ENCODE peak calls at places on chromosomes 7 and 10, in five cellular contexts. I, Y, R, Z and D are unnamed samples.

GRCh38 chr7:142030294-142030693 is 34.6 kb downstream of the MGAM start:
- DNase-seq in Y (no peak), Z (no peak), I (no peak), R (no peak), D (no peak)

GRCh38 chr7:45003789-45004188 is 3.8 kb downstream of the CCM2 start:
- DNase-seq in Y (no peak), R (no peak), I (no peak), Z (no peak), D (no peak)

GRCh38 chr7:138935438-138936079 is 45.6 kb downstream of the KIAA1549 start:
- DNase-seq in I (peak), R (peak), Y (no peak), Z (peak), D (no peak)

GRCh38 chr10:118568327-118568848 is 27.1 kb downstream of the PRLHR start:
- DNase-seq in Z (peak), R (peak), Y (peak), I (peak), D (no peak)

GRCh38 chr10:70761727-70762350 is 23.3 kb downstream of the TBATA start:
- DNase-seq in R (no peak), Z (no peak), Y (no peak), I (no peak), D (no peak)

GRCh38 chr7:14507617-14508016 is 394.9 kb downstream of the DGKB start:
- DNase-seq in Y (no peak), R (no peak), I (no peak), Z (no peak), D (no peak)

GRCh38 chr7:3404490-3404889 is 103.4 kb downstream of the SDK1 start:
- DNase-seq in Y (no peak), Z (no peak), R (no peak), I (no peak), D (no peak)

GRCh38 chr10:8396675-8397074 is 342.2 kb downstream of the GATA3 start:
- DNase-seq in Y (no peak), Z (no peak), I (no peak), R (no peak), D (no peak)

GRCh38 chr7:47269466-47269836 is 312.5 kb downstream of the TNS3 start:
- DNase-seq in Z (no peak), I (no peak), R (no peak), Y (no peak), D (no peak)

GRCh38 chr10:71401969-71402368 is 5.2 kb downstream of the CDH23 start:
- DNase-seq in Z (no peak), I (no peak), Y (no peak), R (no peak), D (no peak)

GRCh38 chr7:116483271-116483942 is 16.1 kb upstream of the CAV2 start:
- DNase-seq in I (no peak), Y (no peak), R (no peak), Z (no peak), D (no peak)

DNA sequence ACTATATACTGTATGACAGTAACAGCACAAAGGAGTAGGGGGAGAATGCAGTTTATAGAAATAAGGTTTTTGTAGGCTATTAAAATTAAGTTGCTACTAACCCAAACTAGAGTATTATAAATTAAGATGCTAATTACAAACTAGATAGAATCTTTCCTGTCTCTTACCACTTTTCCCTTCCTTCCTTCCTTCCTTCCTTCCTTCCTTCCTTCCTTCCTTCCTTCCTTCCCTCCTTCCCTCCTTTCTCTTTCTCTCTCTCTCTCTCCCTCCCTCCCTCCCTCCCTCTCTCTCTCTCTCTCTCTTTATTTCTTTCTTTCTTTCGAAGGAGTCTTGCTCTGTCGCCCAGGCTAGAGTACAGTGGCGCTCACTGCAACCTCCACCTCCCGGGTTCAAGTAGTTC is 36.4 kb upstream of the BRAF start:
- DNase-seq in R (no peak), I (no peak), Y (no peak), Z (no peak), D (no peak)
- H3K27ac ChIP-seq in R (no peak), I (no peak), Y (no peak), Z (no peak), D (no peak)

GRCh38 chr10:62054408-62054807 is 152.9 kb downstream of the ARID5B start:
- DNase-seq in I (no peak), Y (no peak), Z (no peak), R (no peak), D (no peak)
- H3K27ac ChIP-seq in I (no peak), Y (no peak), Z (peak), R (no peak), D (no peak)

DNA sequence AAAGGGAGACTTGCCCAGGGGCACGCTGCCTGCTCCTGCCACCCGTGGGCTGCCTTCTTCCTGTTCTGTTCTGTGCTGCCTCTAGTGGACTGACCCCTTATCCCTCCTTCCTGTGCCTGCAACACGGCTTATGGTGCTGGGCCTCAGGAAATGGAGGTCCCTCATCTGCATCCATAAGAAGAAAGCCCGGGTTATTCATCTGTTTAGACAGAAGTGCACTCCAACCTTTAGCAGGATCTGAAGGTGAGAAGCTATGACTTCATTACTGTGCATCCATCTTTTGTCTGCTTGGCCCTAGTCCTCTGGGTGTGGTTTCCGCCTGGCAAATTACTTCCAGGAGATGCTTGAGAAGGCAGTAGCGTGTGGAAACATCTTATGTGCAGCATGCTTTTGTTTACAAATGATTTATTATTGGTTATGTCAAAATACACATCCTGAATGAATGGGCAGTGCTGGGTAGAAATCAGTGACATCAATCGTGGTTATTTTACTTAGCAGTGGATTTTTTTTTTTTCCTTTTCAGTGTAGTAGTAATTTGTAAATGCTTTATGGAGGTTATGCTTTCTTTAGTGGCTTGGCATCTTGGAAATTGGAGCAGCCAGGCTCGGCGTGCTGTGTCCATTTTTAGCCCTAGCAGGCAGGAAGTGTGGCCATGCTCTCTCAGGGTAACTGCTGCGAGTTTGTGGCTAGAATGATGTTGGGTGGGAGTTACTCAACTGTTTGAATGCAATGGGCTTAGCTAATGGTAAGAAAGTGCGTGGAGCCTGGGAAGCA is 12.7 kb downstream of the PTPRE start:
- DNase-seq in Y (no peak), Z (no peak), I (no peak), R (no peak), D (no peak)
- H3K27ac ChIP-seq in Y (no peak), Z (no peak), I (no peak), R (no peak), D (no peak)

GRCh38 chr7:127821146-127821545 is 169.2 kb downstream of the SND1 start:
- DNase-seq in R (no peak), Z (no peak), I (no peak), Y (no peak), D (no peak)
- H3K27ac ChIP-seq in R (no peak), Z (no peak), I (no peak), Y (no peak), D (no peak)

GRCh38 chr10:4772202-4772570 is 53.8 kb upstream of the AKR1E2 start:
- DNase-seq in R (no peak), I (no peak), Z (no peak), Y (no peak), D (no peak)
- H3K27ac ChIP-seq in R (no peak), I (no peak), Z (no peak), Y (no peak), D (no peak)

GRCh38 chr10:102743588-102744373 is at the start of gene WBP1L:
- DNase-seq in I (peak), R (peak), Z (peak), Y (peak), D (peak)

GRCh38 chr10:102741848-102742247 is 1.9 kb upstream of the WBP1L start:
- DNase-seq in Z (no peak), Y (no peak), I (no peak), R (no peak), D (no peak)

GRCh38 chr10:102743078-102743587 is 615 bp upstream of the WBP1L start:
- DNase-seq in Z (no peak), Y (no peak), R (no peak), I (no peak), D (no peak)

GRCh38 chr10:102744374-102745051 is 765 bp downstream of the WBP1L start:
- DNase-seq in Z (no peak), Y (no peak), I (no peak), R (no peak), D (peak)

GRCh38 chr10:102745157-102745556 is 1.4 kb downstream of the WBP1L start:
- DNase-seq in I (no peak), Y (no peak), Z (no peak), R (no peak), D (no peak)
- H3K27ac ChIP-seq in I (no peak), Y (no peak), Z (peak), R (no peak), D (peak)

DNA sequence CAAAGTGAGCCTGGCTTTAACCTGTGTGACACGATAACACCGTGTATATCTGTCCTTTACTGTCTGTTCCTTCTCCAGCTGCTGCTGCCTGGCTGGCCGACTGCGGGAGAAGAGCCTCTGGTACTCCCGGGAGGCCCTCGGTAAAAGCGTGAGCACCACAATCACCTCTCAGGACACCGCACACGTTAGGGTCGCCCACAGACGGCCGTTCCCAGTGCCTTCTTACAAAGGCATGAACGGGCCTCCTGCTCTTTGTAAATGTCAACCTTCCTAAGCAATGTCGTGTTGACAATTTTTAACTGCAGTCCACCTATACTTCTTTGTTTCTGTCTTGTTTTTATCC is 177.6 kb downstream of the DIP2C start:
- DNase-seq in Z (no peak), R (peak), Y (no peak), I (no peak), D (no peak)
- H3K27ac ChIP-seq in Z (peak), R (peak), Y (no peak), I (no peak), D (peak)

DNA sequence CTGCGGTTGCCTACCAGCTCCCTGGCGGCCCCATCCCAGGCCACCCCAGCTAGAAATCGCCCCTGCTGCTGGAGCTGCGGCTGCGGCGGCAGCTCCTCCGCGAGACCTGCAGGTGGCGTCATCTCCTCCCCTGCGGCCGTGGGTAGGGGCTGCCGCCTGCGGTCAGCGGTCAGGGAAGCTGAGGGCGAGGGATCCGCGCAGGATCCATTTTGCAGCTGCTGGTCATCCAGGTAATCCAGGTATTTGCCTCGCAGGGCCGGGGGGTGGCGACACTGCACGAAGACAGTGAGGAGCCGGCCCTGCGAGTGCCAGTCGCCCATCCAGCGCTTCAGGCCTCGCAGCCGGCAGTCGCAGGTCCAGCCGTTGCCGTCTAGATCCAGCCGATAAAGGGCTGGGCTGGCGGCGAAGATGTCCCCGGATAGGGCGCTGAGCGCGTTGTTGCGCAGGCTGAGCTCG is 1.5 kb downstream of the TRIL start:
- DNase-seq in I (no peak), Z (peak), Y (no peak), R (peak), D (peak)
- H3K27ac ChIP-seq in I (no peak), Z (peak), Y (no peak), R (no peak), D (peak)

GRCh38 chr10:21475393-21475792 is 50.1 kb downstream of the SKIDA1 start:
- DNase-seq in Z (no peak), I (no peak), Y (no peak), R (no peak), D (no peak)

GRCh38 chr10:21467633-21468032 is 57.8 kb downstream of the SKIDA1 start:
- DNase-seq in Z (no peak), I (no peak), R (no peak), Y (no peak), D (no peak)

GRCh38 chr10:21473135-21473534 is 52.3 kb downstream of the SKIDA1 start:
- DNase-seq in I (no peak), Z (no peak), Y (no peak), R (no peak), D (no peak)

GRCh38 chr10:21468086-21468485 is 57.4 kb downstream of the SKIDA1 start:
- DNase-seq in Y (no peak), R (no peak), I (no peak), Z (no peak), D (no peak)

DNA sequence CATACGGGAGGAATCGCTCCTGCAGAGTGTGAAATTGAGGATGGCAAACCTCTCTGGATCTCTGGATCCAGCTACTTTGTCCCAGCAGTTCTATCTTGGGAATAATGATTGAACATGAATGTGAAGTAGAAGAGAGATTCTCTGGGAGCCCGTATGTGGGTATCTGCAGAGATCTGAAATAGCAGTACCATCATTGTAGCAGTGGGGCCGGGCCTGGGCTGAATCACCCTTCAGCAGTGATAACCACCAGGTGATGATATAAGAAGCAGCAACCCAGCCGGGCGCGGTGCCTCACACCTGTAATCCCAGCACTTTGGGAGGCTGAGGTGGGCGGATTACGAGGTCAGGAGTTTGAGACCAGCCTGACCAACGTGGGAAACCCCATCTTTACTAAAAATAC is 51.9 kb downstream of the SKIDA1 start:
- DNase-seq in I (no peak), Y (no peak), Z (no peak), R (no peak), D (no peak)
- H3K27ac ChIP-seq in I (no peak), Y (no peak), Z (no peak), R (no peak), D (no peak)